ENCODE peak calls at places on chromosomes 13 and 19, in eight cellular contexts. E is mammary epithelial cell; J is tibial nerve; S is gastrocnemius medialis; Z is epithelial cell of proximal tubule; K is cardiac fibroblast; N is Jurkat, Clone E6-1; I is fibroblast of pulmonary artery. C is an unnamed sample.

GRCh38 chr19:2863818-2864217 is 3.3 kb upstream of the ZNF556 start:
- DNase-seq in J (no peak), I (no peak), K (no peak), E (no peak), Z (no peak), S (no peak), N (no peak), C (no peak)

GRCh38 chr19:3455393-3455955 is 24.9 kb downstream of the SMIM24 start:
- DNase-seq in N (no peak), K (no peak), Z (no peak), J (no peak), I (no peak), E (no peak), S (no peak), C (no peak)

GRCh38 chr13:35723061-35723461 is 246.6 kb upstream of the MAB21L1 start:
- DNase-seq in N (no peak), Z (no peak), I (peak), J (peak), S (no peak), K (peak), E (no peak), C (no peak)

GRCh38 chr13:45209229-45209628 is 8.4 kb upstream of the KCTD4 start:
- DNase-seq in J (no peak), E (peak), Z (peak), N (no peak), K (no peak), S (no peak), I (peak), C (no peak)

GRCh38 chr19:48750771-48751504 is 1.5 kb downstream of the FUT1 start:
- DNase-seq in K (no peak), E (no peak), S (no peak), I (no peak), Z (no peak), J (no peak), N (no peak), C (no peak)

GRCh38 chr13:27269114-27269665 is 1.4 kb upstream of the RASL11A start:
- DNase-seq in N (no peak), S (no peak), E (no peak), Z (no peak), I (no peak), J (no peak), K (no peak), C (no peak)

GRCh38 chr19:2888739-2889224 is 11.9 kb upstream of the ZNF57 start:
- DNase-seq in N (peak), K (no peak), I (no peak), J (no peak), E (peak), S (no peak), Z (no peak), C (no peak)

GRCh38 chr13:48542581-48543341 is 9.9 kb upstream of the RCBTB2 start:
- DNase-seq in I (peak), S (peak), Z (no peak), N (peak), J (peak), K (peak), E (no peak), C (no peak)

GRCh38 chr19:9528757-9529336 is 9.6 kb downstream of the ZNF426 start:
- DNase-seq in I (peak), E (no peak), N (no peak), K (peak), Z (no peak), S (no peak), J (no peak), C (no peak)

GRCh38 chr13:112759053-112759452 is 69.2 kb downstream of the ATP11A start:
- DNase-seq in J (no peak), Z (no peak), I (no peak), N (peak), K (no peak), E (no peak), S (no peak), C (no peak)

GRCh38 chr19:55484571-55485438 is at the start of gene NAT14:
- DNase-seq in K (peak), E (peak), N (peak), I (peak), S (no peak), Z (no peak), J (no peak), C (no peak)

GRCh38 chr13:113184568-113185440 is 23.7 kb downstream of the PCID2 start:
- DNase-seq in E (no peak), J (no peak), K (no peak), Z (no peak), S (no peak), I (no peak), N (no peak), C (no peak)

GRCh38 chr13:29474991-29475390 is 120.5 kb downstream of the SLC7A1 start:
- DNase-seq in Z (no peak), I (peak), K (peak), E (no peak), J (no peak), N (no peak), S (no peak), C (no peak)

GRCh38 chr13:58004761-58005160 is 373.2 kb downstream of the PCDH17 start:
- DNase-seq in E (no peak), J (no peak), I (no peak), S (no peak), Z (no peak), K (no peak), N (no peak), C (no peak)

GRCh38 chr19:45451850-45452387 is 15.9 kb upstream of the FOSB start:
- DNase-seq in J (no peak), N (no peak), I (no peak), Z (no peak), E (no peak), K (no peak), S (no peak), C (no peak)

GRCh38 chr19:1574763-1575162 is 6.6 kb upstream of the MEX3D start:
- DNase-seq in K (no peak), J (no peak), N (no peak), S (no peak), Z (no peak), E (no peak), I (no peak), C (no peak)

GRCh38 chr13:110431851-110432294 is 124.8 kb downstream of the COL4A2 start:
- DNase-seq in E (no peak), J (no peak), Z (no peak), K (no peak), I (no peak), N (no peak), S (peak), C (no peak)

GRCh38 chr13:58963321-58963720 is 1200.4 kb downstream of the DIAPH3 start:
- DNase-seq in I (peak), K (no peak), S (no peak), J (no peak), Z (no peak), E (no peak), N (no peak), C (no peak)

GRCh38 chr13:108924154-108924940 is 294.9 kb downstream of the MYO16 start:
- DNase-seq in S (no peak), N (no peak), J (no peak), I (peak), Z (peak), K (no peak), E (peak), C (no peak)

GRCh38 chr19:35295792-35296462 is 4.0 kb downstream of the MAG start:
- DNase-seq in I (no peak), S (no peak), E (no peak), Z (no peak), J (no peak), N (peak), K (no peak), C (no peak)

GRCh38 chr13:27043013-27043412 is 128.6 kb downstream of the USP12 start:
- DNase-seq in N (no peak), K (peak), E (peak), Z (peak), S (no peak), I (peak), J (peak), C (no peak)

GRCh38 chr19:55212447-55212846 is 3.1 kb upstream of the PTPRH start:
- DNase-seq in E (no peak), K (no peak), N (peak), Z (no peak), S (no peak), I (no peak), J (no peak), C (no peak)

GRCh38 chr19:18293642-18294466 is 12.4 kb upstream of the JUND start:
- DNase-seq in I (no peak), N (no peak), S (no peak), Z (no peak), J (no peak), K (no peak), E (no peak), C (no peak)

GRCh38 chr19:46426506-46427162 is 2.1 kb downstream of the PNMA8C start:
- DNase-seq in K (peak), N (no peak), S (no peak), E (no peak), Z (no peak), I (peak), J (peak), C (no peak)

GRCh38 chr13:70623260-70623659 is 515.0 kb upstream of the KLHL1 start:
- DNase-seq in E (no peak), K (peak), N (peak), S (no peak), J (no peak), I (peak), Z (no peak), C (no peak)

DNA sequence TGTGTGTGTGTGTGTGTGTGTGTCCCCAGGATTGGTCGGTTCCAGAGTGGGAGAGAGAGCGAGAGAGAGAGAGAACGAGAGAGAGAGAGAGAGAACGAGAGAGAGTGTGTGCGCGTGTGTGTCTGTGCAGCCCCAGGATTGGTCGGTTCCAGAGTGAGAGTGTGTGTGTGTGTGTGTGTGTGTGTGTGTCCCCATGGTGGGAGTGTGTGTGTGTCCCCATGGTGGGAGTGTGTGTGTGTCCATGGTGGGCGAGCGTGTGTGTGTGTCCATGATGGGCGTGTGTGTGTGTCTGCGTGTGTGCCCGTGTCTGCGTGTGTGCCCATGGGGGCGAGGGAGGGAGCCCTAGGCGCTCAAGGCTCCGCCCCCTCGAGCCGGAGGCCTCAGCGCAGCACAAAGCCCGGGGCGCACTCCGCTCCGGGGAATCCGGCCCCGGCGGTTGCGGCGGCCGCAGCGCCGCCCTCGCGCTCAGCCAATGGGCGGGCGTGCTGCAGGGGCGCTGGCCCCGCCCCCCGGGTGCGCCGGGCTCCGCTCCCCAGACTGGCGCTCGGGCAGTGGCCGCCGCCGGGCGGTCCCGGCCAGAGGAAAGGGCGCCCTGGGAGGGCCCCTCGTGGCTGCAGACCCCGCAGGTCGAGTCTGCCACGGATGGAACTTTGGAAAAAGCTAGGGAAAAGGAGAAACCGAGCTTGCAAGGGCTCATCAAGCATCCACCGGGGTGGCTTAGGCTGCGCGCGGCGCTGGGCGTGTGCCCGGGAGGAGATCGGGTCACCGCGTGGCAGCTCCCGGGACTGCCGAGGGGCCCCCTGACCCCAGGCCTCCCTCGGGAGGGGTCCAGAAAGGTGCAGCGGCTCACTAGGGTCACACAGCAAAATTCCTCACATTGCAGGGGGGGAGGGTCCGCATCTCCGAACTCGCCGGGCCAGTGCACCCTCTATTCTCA is 96.2 kb downstream of the INSR start:
- DNase-seq in S (peak), K (peak), Z (peak), N (peak), E (peak), I (peak), J (peak), C (peak)
- H3K4me3 ChIP-seq in S (peak), K (peak), Z (peak), N (peak), E (peak), I (peak), J (peak), C (peak)

GRCh38 chr19:38360839-38361631 is 13.3 kb upstream of the PSMD8 start:
- DNase-seq in Z (no peak), I (no peak), E (no peak), K (no peak), S (no peak), J (no peak), N (no peak), C (no peak)
- H3K4me3 ChIP-seq in Z (peak), I (peak), E (peak), K (peak), S (peak), J (no peak), N (no peak), C (peak)

DNA sequence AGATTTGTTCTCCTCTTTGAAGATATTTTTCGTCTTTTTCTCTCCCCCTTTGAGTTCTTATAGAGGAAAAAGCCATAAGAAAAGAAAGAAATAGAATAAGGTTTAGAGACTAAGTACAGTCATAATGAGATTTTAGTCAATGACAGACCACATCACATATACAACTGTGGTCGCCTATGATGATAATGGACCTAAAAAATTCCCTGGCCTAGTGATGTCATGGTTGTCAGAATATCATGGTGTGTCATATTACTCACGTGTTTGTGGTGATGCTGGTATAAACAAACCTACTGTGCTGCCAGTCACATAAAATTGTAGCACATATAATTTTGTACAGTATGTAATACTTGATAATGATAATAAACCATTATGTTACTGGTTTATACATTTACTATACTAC is 1096.1 kb downstream of the OLFM4 start:
- DNase-seq in E (no peak), K (no peak), S (no peak), I (no peak), Z (no peak), N (no peak), J (no peak), C (no peak)
- H3K4me3 ChIP-seq in E (no peak), K (no peak), S (no peak), I (no peak), Z (no peak), N (no peak), J (no peak), C (no peak)

DNA sequence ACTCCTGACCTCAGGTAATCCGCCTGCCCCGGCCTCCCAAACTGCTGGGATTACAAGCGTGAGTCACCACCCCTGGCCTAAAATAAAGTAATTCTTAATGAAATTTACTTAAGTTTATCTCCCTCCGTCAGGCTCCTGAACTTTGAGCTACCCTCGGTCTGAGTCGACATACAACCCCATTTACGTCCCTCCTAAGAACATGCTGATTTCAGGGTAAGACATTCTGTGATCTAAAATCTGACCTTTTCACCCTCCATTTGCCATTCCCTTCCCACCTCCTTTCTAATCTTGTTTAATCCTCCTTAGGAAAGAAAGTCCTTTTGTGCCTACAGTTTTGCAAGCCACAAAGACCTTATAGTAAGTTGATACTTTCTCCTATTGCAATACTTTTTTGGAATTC is 143.4 kb downstream of the ZNF737 start:
- DNase-seq in J (no peak), E (no peak), I (no peak), N (no peak), S (no peak), K (no peak), Z (no peak), C (no peak)
- H3K4me3 ChIP-seq in J (no peak), E (no peak), I (no peak), N (no peak), S (no peak), K (peak), Z (no peak), C (no peak)